ENCODE peak calls at places on chromosomes 2 and 18, in nine cellular contexts. One of them, this sample, is unnamed.

GRCh38 chr2:185835974-185836373 is 97.4 kb downstream of the FSIP2 start:
- DNase-seq in A549: no peak
- DNase-seq in K562: no peak
- DNase-seq in left ventricle myocardium inferior: no peak
- DNase-seq in HFF-Myc: no peak
- DNase-seq in lower lobe of right lung: no peak
- DNase-seq in fibroblast of mammary gland: no peak
- DNase-seq in foreskin fibroblast: no peak
- DNase-seq in cardiac muscle cell: no peak
- DNase-seq in this sample: no peak

GRCh38 chr2:113888641-113889470 is 1.0 kb upstream of the ACTR3 start:
- DNase-seq in A549: no peak
- DNase-seq in K562: no peak
- DNase-seq in left ventricle myocardium inferior: peak
- DNase-seq in HFF-Myc: no peak
- DNase-seq in lower lobe of right lung: peak
- DNase-seq in fibroblast of mammary gland: no peak
- DNase-seq in foreskin fibroblast: no peak
- DNase-seq in cardiac muscle cell: no peak
- DNase-seq in this sample: no peak

GRCh38 chr2:207221731-207222130 is 56.0 kb upstream of the KLF7 start:
- DNase-seq in A549: no peak
- DNase-seq in K562: no peak
- DNase-seq in left ventricle myocardium inferior: no peak
- DNase-seq in HFF-Myc: no peak
- DNase-seq in lower lobe of right lung: no peak
- DNase-seq in fibroblast of mammary gland: no peak
- DNase-seq in foreskin fibroblast: no peak
- DNase-seq in cardiac muscle cell: no peak
- DNase-seq in this sample: no peak

GRCh38 chr2:47321006-47321405 is 82.0 kb upstream of the MSH2 start:
- DNase-seq in A549: no peak
- DNase-seq in K562: no peak
- DNase-seq in left ventricle myocardium inferior: no peak
- DNase-seq in HFF-Myc: no peak
- DNase-seq in lower lobe of right lung: peak
- DNase-seq in fibroblast of mammary gland: no peak
- DNase-seq in foreskin fibroblast: no peak
- DNase-seq in cardiac muscle cell: no peak
- DNase-seq in this sample: no peak

GRCh38 chr18:2223859-2224258 is 347.4 kb downstream of the METTL4 start:
- DNase-seq in A549: peak
- DNase-seq in K562: peak
- DNase-seq in left ventricle myocardium inferior: no peak
- DNase-seq in HFF-Myc: peak
- DNase-seq in lower lobe of right lung: no peak
- DNase-seq in fibroblast of mammary gland: peak
- DNase-seq in foreskin fibroblast: peak
- DNase-seq in cardiac muscle cell: peak
- DNase-seq in this sample: peak

GRCh38 chr2:19207452-19207851 is 151.0 kb downstream of the OSR1 start:
- DNase-seq in A549: no peak
- DNase-seq in K562: no peak
- DNase-seq in left ventricle myocardium inferior: no peak
- DNase-seq in HFF-Myc: no peak
- DNase-seq in lower lobe of right lung: no peak
- DNase-seq in fibroblast of mammary gland: no peak
- DNase-seq in foreskin fibroblast: no peak
- DNase-seq in cardiac muscle cell: peak
- DNase-seq in this sample: no peak

GRCh38 chr2:223052710-223053261 is 796 bp downstream of the KCNE4 start:
- DNase-seq in A549: no peak
- DNase-seq in K562: no peak
- DNase-seq in left ventricle myocardium inferior: no peak
- DNase-seq in HFF-Myc: no peak
- DNase-seq in lower lobe of right lung: no peak
- DNase-seq in fibroblast of mammary gland: no peak
- DNase-seq in foreskin fibroblast: no peak
- DNase-seq in cardiac muscle cell: no peak
- DNase-seq in this sample: no peak

GRCh38 chr18:63410792-63411191 is 11.5 kb downstream of the VPS4B start:
- DNase-seq in A549: no peak
- DNase-seq in K562: no peak
- DNase-seq in left ventricle myocardium inferior: no peak
- DNase-seq in HFF-Myc: peak
- DNase-seq in lower lobe of right lung: no peak
- DNase-seq in fibroblast of mammary gland: peak
- DNase-seq in foreskin fibroblast: peak
- DNase-seq in cardiac muscle cell: peak
- DNase-seq in this sample: no peak

GRCh38 chr2:64312622-64312948 is 141.4 kb upstream of the LGALSL start:
- DNase-seq in A549: no peak
- DNase-seq in K562: no peak
- DNase-seq in left ventricle myocardium inferior: no peak
- DNase-seq in HFF-Myc: no peak
- DNase-seq in lower lobe of right lung: no peak
- DNase-seq in fibroblast of mammary gland: no peak
- DNase-seq in foreskin fibroblast: no peak
- DNase-seq in cardiac muscle cell: no peak
- DNase-seq in this sample: no peak

GRCh38 chr2:64317712-64318475 is 136.1 kb upstream of the LGALSL start:
- DNase-seq in A549: no peak
- DNase-seq in K562: no peak
- DNase-seq in left ventricle myocardium inferior: no peak
- DNase-seq in HFF-Myc: no peak
- DNase-seq in lower lobe of right lung: no peak
- DNase-seq in fibroblast of mammary gland: no peak
- DNase-seq in foreskin fibroblast: no peak
- DNase-seq in cardiac muscle cell: no peak
- DNase-seq in this sample: no peak

GRCh38 chr2:64313311-64313710 is 140.7 kb upstream of the LGALSL start:
- DNase-seq in A549: no peak
- DNase-seq in K562: no peak
- DNase-seq in left ventricle myocardium inferior: no peak
- DNase-seq in HFF-Myc: no peak
- DNase-seq in lower lobe of right lung: no peak
- DNase-seq in fibroblast of mammary gland: no peak
- DNase-seq in foreskin fibroblast: no peak
- DNase-seq in cardiac muscle cell: peak
- DNase-seq in this sample: no peak

GRCh38 chr2:64318476-64318748 is 135.6 kb upstream of the LGALSL start:
- DNase-seq in A549: no peak
- DNase-seq in K562: no peak
- DNase-seq in left ventricle myocardium inferior: no peak
- DNase-seq in HFF-Myc: no peak
- DNase-seq in lower lobe of right lung: no peak
- DNase-seq in fibroblast of mammary gland: no peak
- DNase-seq in foreskin fibroblast: no peak
- DNase-seq in cardiac muscle cell: no peak
- DNase-seq in this sample: no peak

DNA sequence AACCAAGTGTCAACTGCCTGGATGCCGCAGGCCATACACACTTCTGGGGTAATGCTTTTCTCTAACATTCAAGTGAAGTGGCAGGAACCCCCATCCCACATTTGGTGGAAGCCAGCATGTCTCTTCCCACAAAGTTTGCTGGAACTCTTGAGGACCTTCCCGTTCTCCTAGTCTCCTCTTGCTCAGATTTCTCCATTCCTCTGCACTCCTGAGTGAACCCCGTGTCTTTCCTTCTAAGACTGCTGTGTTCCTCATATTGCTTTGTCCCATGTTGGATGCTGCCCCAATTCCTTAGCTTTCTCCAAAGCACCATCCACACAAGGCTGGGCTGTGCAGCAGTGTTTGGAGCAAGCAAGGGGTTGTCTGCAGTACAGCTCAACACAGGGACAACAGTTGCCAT is 138.4 kb upstream of the LGALSL start:
- DNase-seq in A549: no peak
- DNase-seq in K562: no peak
- DNase-seq in left ventricle myocardium inferior: no peak
- DNase-seq in HFF-Myc: no peak
- DNase-seq in lower lobe of right lung: no peak
- DNase-seq in fibroblast of mammary gland: no peak
- DNase-seq in foreskin fibroblast: no peak
- DNase-seq in cardiac muscle cell: no peak
- DNase-seq in this sample: no peak
- H3K4me3 ChIP-seq in A549: no peak
- H3K4me3 ChIP-seq in K562: no peak
- H3K4me3 ChIP-seq in left ventricle myocardium inferior: no peak
- H3K4me3 ChIP-seq in HFF-Myc: no peak
- H3K4me3 ChIP-seq in lower lobe of right lung: no peak
- H3K4me3 ChIP-seq in fibroblast of mammary gland: no peak
- H3K4me3 ChIP-seq in foreskin fibroblast: no peak
- H3K4me3 ChIP-seq in cardiac muscle cell: no peak
- H3K4me3 ChIP-seq in this sample: no peak

GRCh38 chr2:23565374-23565773 is 180.4 kb downstream of the KLHL29 start:
- DNase-seq in A549: no peak
- DNase-seq in K562: no peak
- DNase-seq in left ventricle myocardium inferior: no peak
- DNase-seq in HFF-Myc: no peak
- DNase-seq in lower lobe of right lung: no peak
- DNase-seq in fibroblast of mammary gland: no peak
- DNase-seq in foreskin fibroblast: no peak
- DNase-seq in cardiac muscle cell: no peak
- DNase-seq in this sample: no peak

GRCh38 chr2:23564618-23564967 is 179.6 kb downstream of the KLHL29 start:
- DNase-seq in A549: no peak
- DNase-seq in K562: no peak
- DNase-seq in left ventricle myocardium inferior: no peak
- DNase-seq in HFF-Myc: no peak
- DNase-seq in lower lobe of right lung: no peak
- DNase-seq in fibroblast of mammary gland: peak
- DNase-seq in foreskin fibroblast: peak
- DNase-seq in cardiac muscle cell: no peak
- DNase-seq in this sample: no peak

GRCh38 chr2:23567382-23567781 is 182.4 kb downstream of the KLHL29 start:
- DNase-seq in A549: no peak
- DNase-seq in K562: no peak
- DNase-seq in left ventricle myocardium inferior: no peak
- DNase-seq in HFF-Myc: no peak
- DNase-seq in lower lobe of right lung: no peak
- DNase-seq in fibroblast of mammary gland: no peak
- DNase-seq in foreskin fibroblast: no peak
- DNase-seq in cardiac muscle cell: no peak
- DNase-seq in this sample: no peak

GRCh38 chr2:23565814-23566213 is 180.8 kb downstream of the KLHL29 start:
- DNase-seq in A549: no peak
- DNase-seq in K562: no peak
- DNase-seq in left ventricle myocardium inferior: peak
- DNase-seq in HFF-Myc: no peak
- DNase-seq in lower lobe of right lung: no peak
- DNase-seq in fibroblast of mammary gland: no peak
- DNase-seq in foreskin fibroblast: peak
- DNase-seq in cardiac muscle cell: no peak
- DNase-seq in this sample: no peak

GRCh38 chr2:23566236-23567142 is 181.5 kb downstream of the KLHL29 start:
- DNase-seq in A549: peak
- DNase-seq in K562: peak
- DNase-seq in left ventricle myocardium inferior: no peak
- DNase-seq in HFF-Myc: no peak
- DNase-seq in lower lobe of right lung: no peak
- DNase-seq in fibroblast of mammary gland: peak
- DNase-seq in foreskin fibroblast: peak
- DNase-seq in cardiac muscle cell: no peak
- DNase-seq in this sample: no peak
- TF ChIP-seq CTCF in A549: peak
- TF ChIP-seq CTCF in K562: peak
- TF ChIP-seq CTCF in left ventricle myocardium inferior: peak
- TF ChIP-seq CTCF in HFF-Myc: peak
- TF ChIP-seq CTCF in lower lobe of right lung: peak
- TF ChIP-seq CTCF in fibroblast of mammary gland: peak
- TF ChIP-seq CTCF in foreskin fibroblast: peak
- TF ChIP-seq CTCF in cardiac muscle cell: peak
- TF ChIP-seq CTCF in this sample: peak

DNA sequence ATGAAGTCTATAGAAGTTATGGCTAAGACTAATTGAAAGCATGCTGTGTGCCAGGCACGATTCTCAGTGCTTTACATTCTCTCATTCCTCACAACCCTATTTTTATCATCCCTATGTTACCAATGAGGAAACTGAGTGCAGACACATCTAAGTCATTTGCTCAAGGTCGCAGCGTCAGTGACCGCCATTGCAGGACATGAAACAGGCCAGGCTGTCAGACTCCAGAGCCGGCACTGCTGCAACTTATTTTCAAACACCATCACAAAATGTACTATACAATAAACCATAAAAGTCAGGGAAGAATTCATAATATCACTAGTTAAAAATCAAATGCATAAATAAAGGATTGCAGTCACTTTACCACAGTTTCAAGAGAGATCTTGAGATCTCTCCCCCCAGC is 5.6 kb downstream of the STK39 start:
- DNase-seq in A549: no peak
- DNase-seq in K562: no peak
- DNase-seq in left ventricle myocardium inferior: no peak
- DNase-seq in HFF-Myc: no peak
- DNase-seq in lower lobe of right lung: no peak
- DNase-seq in fibroblast of mammary gland: no peak
- DNase-seq in foreskin fibroblast: no peak
- DNase-seq in cardiac muscle cell: no peak
- DNase-seq in this sample: no peak
- H3K4me3 ChIP-seq in A549: no peak
- H3K4me3 ChIP-seq in K562: no peak
- H3K4me3 ChIP-seq in left ventricle myocardium inferior: no peak
- H3K4me3 ChIP-seq in HFF-Myc: no peak
- H3K4me3 ChIP-seq in lower lobe of right lung: no peak
- H3K4me3 ChIP-seq in fibroblast of mammary gland: no peak
- H3K4me3 ChIP-seq in foreskin fibroblast: no peak
- H3K4me3 ChIP-seq in cardiac muscle cell: no peak
- H3K4me3 ChIP-seq in this sample: no peak

GRCh38 chr2:240983996-240984498 is 14.4 kb upstream of the SNED1 start:
- DNase-seq in A549: peak
- DNase-seq in K562: no peak
- DNase-seq in left ventricle myocardium inferior: peak
- DNase-seq in HFF-Myc: no peak
- DNase-seq in lower lobe of right lung: peak
- DNase-seq in fibroblast of mammary gland: no peak
- DNase-seq in foreskin fibroblast: peak
- DNase-seq in cardiac muscle cell: no peak
- DNase-seq in this sample: no peak

GRCh38 chr2:240981273-240981672 is 17.1 kb upstream of the SNED1 start:
- DNase-seq in A549: no peak
- DNase-seq in K562: no peak
- DNase-seq in left ventricle myocardium inferior: no peak
- DNase-seq in HFF-Myc: no peak
- DNase-seq in lower lobe of right lung: no peak
- DNase-seq in fibroblast of mammary gland: peak
- DNase-seq in foreskin fibroblast: peak
- DNase-seq in cardiac muscle cell: no peak
- DNase-seq in this sample: no peak

GRCh38 chr2:240982821-240983281 is 15.6 kb upstream of the SNED1 start:
- DNase-seq in A549: no peak
- DNase-seq in K562: no peak
- DNase-seq in left ventricle myocardium inferior: peak
- DNase-seq in HFF-Myc: no peak
- DNase-seq in lower lobe of right lung: peak
- DNase-seq in fibroblast of mammary gland: no peak
- DNase-seq in foreskin fibroblast: no peak
- DNase-seq in cardiac muscle cell: no peak
- DNase-seq in this sample: no peak

GRCh38 chr2:240981871-240982800 is 16.3 kb upstream of the SNED1 start:
- DNase-seq in A549: no peak
- DNase-seq in K562: no peak
- DNase-seq in left ventricle myocardium inferior: peak
- DNase-seq in HFF-Myc: no peak
- DNase-seq in lower lobe of right lung: peak
- DNase-seq in fibroblast of mammary gland: no peak
- DNase-seq in foreskin fibroblast: no peak
- DNase-seq in cardiac muscle cell: no peak
- DNase-seq in this sample: no peak

GRCh38 chr2:240983361-240983995 is 14.9 kb upstream of the SNED1 start:
- DNase-seq in A549: peak
- DNase-seq in K562: peak
- DNase-seq in left ventricle myocardium inferior: peak
- DNase-seq in HFF-Myc: no peak
- DNase-seq in lower lobe of right lung: peak
- DNase-seq in fibroblast of mammary gland: no peak
- DNase-seq in foreskin fibroblast: no peak
- DNase-seq in cardiac muscle cell: peak
- DNase-seq in this sample: no peak
- TF ChIP-seq CTCF in A549: peak
- TF ChIP-seq CTCF in K562: peak
- TF ChIP-seq CTCF in left ventricle myocardium inferior: peak
- TF ChIP-seq CTCF in HFF-Myc: no peak
- TF ChIP-seq CTCF in lower lobe of right lung: peak
- TF ChIP-seq CTCF in fibroblast of mammary gland: no peak
- TF ChIP-seq CTCF in foreskin fibroblast: no peak
- TF ChIP-seq CTCF in cardiac muscle cell: peak
- TF ChIP-seq CTCF in this sample: peak

This sample was measured in epithelial cell of proximal tubule.